ENCODE peak calls at places on chromosome 6, in four cellular contexts. One of them, this sample, is unnamed.

GRCh38 chr6:142845624-142846458 is 99.1 kb downstream of the HIVEP2 start:
- DNase-seq in fibroblast of lung: peak
- DNase-seq in trophoblast cell: peak
- DNase-seq in neural progenitor cell: peak
- DNase-seq in this sample: peak

GRCh38 chr6:105879146-105879545 is 207.0 kb upstream of the PRDM1 start:
- DNase-seq in fibroblast of lung: no peak
- DNase-seq in trophoblast cell: no peak
- DNase-seq in neural progenitor cell: no peak
- DNase-seq in this sample: no peak

GRCh38 chr6:88867841-88868558 is 95.4 kb downstream of the RNGTT start:
- DNase-seq in fibroblast of lung: peak
- DNase-seq in trophoblast cell: no peak
- DNase-seq in neural progenitor cell: no peak
- DNase-seq in this sample: no peak

GRCh38 chr6:52976591-52977035 is 18.5 kb downstream of the GSTA4 start:
- DNase-seq in fibroblast of lung: no peak
- DNase-seq in trophoblast cell: peak
- DNase-seq in neural progenitor cell: peak
- DNase-seq in this sample: no peak

GRCh38 chr6:50791900-50792508 is 26.7 kb upstream of the TFAP2B start:
- DNase-seq in fibroblast of lung: peak
- DNase-seq in trophoblast cell: peak
- DNase-seq in neural progenitor cell: peak
- DNase-seq in this sample: peak

GRCh38 chr6:41163419-41163717 is 452 bp upstream of the TREM2 start:
- DNase-seq in fibroblast of lung: no peak
- DNase-seq in trophoblast cell: no peak
- DNase-seq in neural progenitor cell: no peak
- DNase-seq in this sample: no peak

GRCh38 chr6:84779380-84779779 is 15.0 kb upstream of the TBX18 start:
- DNase-seq in fibroblast of lung: no peak
- DNase-seq in trophoblast cell: no peak
- DNase-seq in neural progenitor cell: no peak
- DNase-seq in this sample: no peak

GRCh38 chr6:447381-448165 is 56.0 kb downstream of the IRF4 start:
- DNase-seq in fibroblast of lung: no peak
- DNase-seq in trophoblast cell: no peak
- DNase-seq in neural progenitor cell: no peak
- DNase-seq in this sample: no peak

GRCh38 chr6:166402582-166403277 is 20.0 kb upstream of the MPC1 start:
- DNase-seq in fibroblast of lung: peak
- DNase-seq in trophoblast cell: no peak
- DNase-seq in neural progenitor cell: no peak
- DNase-seq in this sample: no peak

GRCh38 chr6:391559-392440 is at the start of gene IRF4:
- DNase-seq in fibroblast of lung: no peak
- DNase-seq in trophoblast cell: no peak
- DNase-seq in neural progenitor cell: peak
- DNase-seq in this sample: no peak

GRCh38 chr6:122778961-122779671 is 400 bp upstream of the FABP7 start:
- DNase-seq in fibroblast of lung: peak
- DNase-seq in trophoblast cell: no peak
- DNase-seq in neural progenitor cell: peak
- DNase-seq in this sample: no peak

GRCh38 chr6:111978826-111979225 is 75.1 kb upstream of the CCN6 start:
- DNase-seq in fibroblast of lung: peak
- DNase-seq in trophoblast cell: peak
- DNase-seq in neural progenitor cell: no peak
- DNase-seq in this sample: no peak

GRCh38 chr6:84462697-84463096 is 235.3 kb upstream of the CEP162 start:
- DNase-seq in fibroblast of lung: peak
- DNase-seq in trophoblast cell: no peak
- DNase-seq in neural progenitor cell: no peak
- DNase-seq in this sample: no peak

GRCh38 chr6:87710090-87710489 is 8.1 kb upstream of the AKIRIN2 start:
- DNase-seq in fibroblast of lung: no peak
- DNase-seq in trophoblast cell: no peak
- DNase-seq in neural progenitor cell: no peak
- DNase-seq in this sample: no peak

GRCh38 chr6:87718662-87719433 is 16.8 kb upstream of the AKIRIN2 start:
- DNase-seq in fibroblast of lung: no peak
- DNase-seq in trophoblast cell: peak
- DNase-seq in neural progenitor cell: no peak
- DNase-seq in this sample: no peak

GRCh38 chr6:87716928-87717655 is 15.1 kb upstream of the AKIRIN2 start:
- DNase-seq in fibroblast of lung: no peak
- DNase-seq in trophoblast cell: no peak
- DNase-seq in neural progenitor cell: no peak
- DNase-seq in this sample: no peak

DNA sequence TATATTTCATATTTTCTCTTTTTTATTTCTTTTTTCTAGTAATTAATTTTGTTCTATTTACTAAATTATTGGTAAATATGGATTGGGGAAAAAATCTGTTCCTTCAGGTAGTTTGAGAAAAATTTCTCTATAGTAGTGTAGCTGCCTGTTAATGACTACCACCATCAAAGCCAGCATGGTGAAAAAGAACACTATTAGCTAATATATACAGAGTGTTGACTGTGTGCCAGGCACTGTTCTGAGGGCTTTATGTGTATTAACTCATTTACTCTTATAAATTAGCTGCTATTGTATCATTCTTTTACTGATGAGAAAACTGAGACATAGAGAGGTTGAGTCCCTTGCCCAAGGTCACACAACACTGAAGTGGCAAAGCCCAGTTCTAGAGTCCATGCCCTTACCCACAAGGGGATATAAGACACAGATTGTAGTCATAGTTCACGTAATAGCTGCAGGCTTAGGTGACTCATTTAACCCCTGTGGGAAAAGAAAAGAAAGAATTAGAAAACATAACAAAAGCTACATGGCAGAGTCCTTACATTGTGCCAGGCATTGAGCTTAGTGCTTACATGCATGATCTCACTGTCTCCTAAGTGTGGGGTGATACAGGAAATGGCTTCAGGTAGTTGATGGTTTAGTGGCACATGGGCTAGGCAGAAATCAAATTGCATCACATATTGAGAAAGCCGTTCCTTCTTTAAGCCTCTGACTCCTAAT is 12.2 kb upstream of the AKIRIN2 start:
- DNase-seq in fibroblast of lung: peak
- DNase-seq in trophoblast cell: no peak
- DNase-seq in neural progenitor cell: no peak
- DNase-seq in this sample: no peak
- H2AFZ ChIP-seq in fibroblast of lung: no peak
- H2AFZ ChIP-seq in trophoblast cell: no peak
- H2AFZ ChIP-seq in neural progenitor cell: no peak
- H2AFZ ChIP-seq in this sample: no peak

GRCh38 chr6:154480144-154480639 is 30.3 kb downstream of the CNKSR3 start:
- DNase-seq in fibroblast of lung: no peak
- DNase-seq in trophoblast cell: no peak
- DNase-seq in neural progenitor cell: no peak
- DNase-seq in this sample: no peak
- H3K9ac ChIP-seq in fibroblast of lung: no peak
- H3K9ac ChIP-seq in trophoblast cell: no peak
- H3K9ac ChIP-seq in neural progenitor cell: no peak
- H3K9ac ChIP-seq in this sample: no peak

GRCh38 chr6:63353282-63353630 is 33.5 kb upstream of the LGSN start:
- DNase-seq in fibroblast of lung: no peak
- DNase-seq in trophoblast cell: no peak
- DNase-seq in neural progenitor cell: no peak
- DNase-seq in this sample: no peak
- H2AFZ ChIP-seq in fibroblast of lung: peak
- H2AFZ ChIP-seq in trophoblast cell: no peak
- H2AFZ ChIP-seq in neural progenitor cell: peak
- H2AFZ ChIP-seq in this sample: no peak

DNA sequence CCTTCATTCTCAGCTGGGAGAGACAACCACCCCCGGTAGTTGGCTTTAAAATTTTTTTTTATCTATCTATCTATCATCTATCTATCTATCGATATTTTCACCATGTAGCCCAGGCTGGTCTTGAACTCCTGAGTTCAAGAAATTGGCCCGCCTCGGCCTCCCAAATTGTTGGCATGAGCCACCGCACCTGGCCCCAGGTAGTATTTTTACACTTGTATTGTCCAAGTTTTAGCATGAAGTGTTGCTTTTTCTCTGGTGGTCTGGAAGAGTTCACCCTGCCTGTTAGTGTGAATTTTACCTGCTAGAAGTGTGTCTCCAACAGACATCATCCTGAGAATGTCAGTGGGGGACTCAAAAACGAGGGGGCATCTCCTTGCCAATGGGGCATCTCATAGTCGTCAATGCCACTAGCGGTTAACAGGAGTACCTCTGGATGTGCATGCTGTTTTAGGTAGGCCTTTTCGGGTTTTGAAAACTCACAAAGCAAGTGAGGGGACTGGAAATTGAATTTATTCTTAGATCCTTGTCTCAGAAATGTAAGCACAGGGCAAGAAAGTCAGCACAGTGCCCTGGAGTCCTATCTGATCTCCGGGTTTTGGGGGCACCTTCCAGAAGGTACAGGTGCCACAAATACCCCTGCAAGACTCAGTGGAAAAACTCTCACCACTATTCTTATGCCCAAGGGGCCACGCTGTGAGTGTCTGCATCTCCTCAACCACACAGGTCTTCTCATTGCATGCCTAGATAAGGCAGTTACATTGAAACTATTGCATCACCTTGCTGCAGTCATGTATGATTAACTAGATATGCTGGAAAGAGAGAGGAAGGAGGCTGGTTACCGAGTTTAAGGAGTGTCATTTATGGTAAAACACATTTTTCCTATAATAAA is 37.1 kb downstream of the TNFAIP3 start:
- DNase-seq in fibroblast of lung: peak
- DNase-seq in trophoblast cell: no peak
- DNase-seq in neural progenitor cell: no peak
- DNase-seq in this sample: peak
- H3K9ac ChIP-seq in fibroblast of lung: no peak
- H3K9ac ChIP-seq in trophoblast cell: no peak
- H3K9ac ChIP-seq in neural progenitor cell: no peak
- H3K9ac ChIP-seq in this sample: no peak

GRCh38 chr6:8066108-8066507 is 1.9 kb upstream of the BLOC1S5 start:
- DNase-seq in fibroblast of lung: no peak
- DNase-seq in trophoblast cell: no peak
- DNase-seq in neural progenitor cell: no peak
- DNase-seq in this sample: no peak

GRCh38 chr6:8063762-8064637 is at the start of gene BLOC1S5:
- DNase-seq in fibroblast of lung: peak
- DNase-seq in trophoblast cell: peak
- DNase-seq in neural progenitor cell: peak
- DNase-seq in this sample: peak

GRCh38 chr6:8061736-8062135 is 2.5 kb downstream of the BLOC1S5 start:
- DNase-seq in fibroblast of lung: no peak
- DNase-seq in trophoblast cell: no peak
- DNase-seq in neural progenitor cell: no peak
- DNase-seq in this sample: no peak

GRCh38 chr6:8064638-8065518 is 689 bp upstream of the BLOC1S5 start:
- DNase-seq in fibroblast of lung: no peak
- DNase-seq in trophoblast cell: no peak
- DNase-seq in neural progenitor cell: no peak
- DNase-seq in this sample: peak

GRCh38 chr6:8065519-8065911 is 1.3 kb upstream of the BLOC1S5 start:
- DNase-seq in fibroblast of lung: no peak
- DNase-seq in trophoblast cell: no peak
- DNase-seq in neural progenitor cell: no peak
- DNase-seq in this sample: no peak
- H2AFZ ChIP-seq in fibroblast of lung: no peak
- H2AFZ ChIP-seq in trophoblast cell: no peak
- H2AFZ ChIP-seq in neural progenitor cell: no peak
- H2AFZ ChIP-seq in this sample: peak

DNA sequence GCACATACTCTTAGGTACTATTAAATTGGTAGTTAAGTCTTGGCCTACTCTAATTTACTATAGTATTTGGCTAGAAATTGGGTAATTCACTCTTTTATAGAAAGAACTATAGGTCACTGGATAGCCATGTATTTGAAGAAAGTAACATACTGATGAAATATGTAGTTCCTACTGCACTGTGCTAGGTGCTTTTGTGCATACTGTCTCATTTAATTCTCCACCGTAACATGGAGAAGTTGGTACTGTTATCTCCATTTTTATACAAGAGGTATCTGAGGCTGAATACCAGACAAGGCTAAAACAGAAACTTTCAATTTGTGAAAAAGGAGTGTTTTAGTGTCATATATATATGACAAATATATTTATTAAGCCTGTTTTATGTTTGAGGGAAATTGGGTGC is 29.8 kb downstream of the AFDN start:
- DNase-seq in fibroblast of lung: no peak
- DNase-seq in trophoblast cell: no peak
- DNase-seq in neural progenitor cell: no peak
- DNase-seq in this sample: no peak
- H3K9ac ChIP-seq in fibroblast of lung: no peak
- H3K9ac ChIP-seq in trophoblast cell: no peak
- H3K9ac ChIP-seq in neural progenitor cell: no peak
- H3K9ac ChIP-seq in this sample: no peak

GRCh38 chr6:100349366-100349765 is 115.4 kb downstream of the SIM1 start:
- DNase-seq in fibroblast of lung: no peak
- DNase-seq in trophoblast cell: no peak
- DNase-seq in neural progenitor cell: peak
- DNase-seq in this sample: no peak

GRCh38 chr6:100346828-100347227 is 117.9 kb downstream of the SIM1 start:
- DNase-seq in fibroblast of lung: peak
- DNase-seq in trophoblast cell: no peak
- DNase-seq in neural progenitor cell: no peak
- DNase-seq in this sample: no peak

GRCh38 chr6:100350139-100350538 is 114.6 kb downstream of the SIM1 start:
- DNase-seq in fibroblast of lung: no peak
- DNase-seq in trophoblast cell: no peak
- DNase-seq in neural progenitor cell: no peak
- DNase-seq in this sample: no peak

GRCh38 chr6:100346203-100346602 is 118.5 kb downstream of the SIM1 start:
- DNase-seq in fibroblast of lung: peak
- DNase-seq in trophoblast cell: peak
- DNase-seq in neural progenitor cell: no peak
- DNase-seq in this sample: no peak

DNA sequence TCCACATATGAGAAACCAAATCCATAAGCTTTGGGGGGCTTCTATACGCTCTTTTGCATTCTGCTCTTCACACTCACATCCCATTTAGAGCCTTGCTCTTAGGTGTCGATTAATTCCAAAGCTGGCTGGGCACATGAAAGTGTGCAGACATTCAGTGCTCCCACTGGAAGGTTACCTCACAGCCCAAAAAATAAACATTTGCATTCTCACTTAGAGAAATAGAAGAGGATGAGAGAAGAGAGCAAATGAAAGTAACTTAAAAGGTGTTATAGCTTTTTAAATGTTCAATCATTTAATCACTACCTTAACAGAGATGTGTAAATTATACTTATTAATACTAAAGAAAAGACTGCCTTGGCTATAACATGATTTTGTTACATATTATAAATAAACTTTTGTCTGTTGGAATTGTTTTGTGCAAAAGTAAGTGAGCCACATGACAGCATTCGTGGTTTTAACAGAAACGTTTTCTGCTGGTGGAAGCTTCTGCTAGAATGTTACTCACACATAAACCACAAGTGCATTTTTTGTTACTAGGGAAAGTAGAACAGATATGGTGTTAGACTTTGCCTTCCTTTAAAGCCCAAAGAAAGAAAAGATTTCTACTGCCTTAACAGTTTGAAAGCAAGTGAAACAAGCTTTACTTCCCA is 116.7 kb downstream of the SIM1 start:
- DNase-seq in fibroblast of lung: peak
- DNase-seq in trophoblast cell: no peak
- DNase-seq in neural progenitor cell: no peak
- DNase-seq in this sample: peak
- H2AFZ ChIP-seq in fibroblast of lung: no peak
- H2AFZ ChIP-seq in trophoblast cell: no peak
- H2AFZ ChIP-seq in neural progenitor cell: no peak
- H2AFZ ChIP-seq in this sample: peak

GRCh38 chr6:125445054-125445453 is 143.3 kb upstream of the HDDC2 start:
- DNase-seq in fibroblast of lung: no peak
- DNase-seq in trophoblast cell: no peak
- DNase-seq in neural progenitor cell: no peak
- DNase-seq in this sample: no peak
- H3K9ac ChIP-seq in fibroblast of lung: no peak
- H3K9ac ChIP-seq in trophoblast cell: no peak
- H3K9ac ChIP-seq in neural progenitor cell: no peak
- H3K9ac ChIP-seq in this sample: no peak

This sample was measured in DND-41.